ENCODE peak calls at places on chromosomes 16 and 17, in ten cellular contexts. Z is DND-41; A is CD4-positive, CD25-positive, alpha-beta regulatory T cell; N is fibroblast of lung; L is mesenchymal stem cell; C is heart right ventricle; D is aorta; B is heart left ventricle; P is PC-9; X is Panc1. U is an unnamed sample.

GRCh38 chr17:44906010-44906646 is 6.9 kb upstream of the EFTUD2 start:
- DNase-seq in L (peak; percentile 98), A (no peak), Z (no peak), X (no peak), B (no peak), N (peak; percentile 94), P (peak; percentile 75), D (no peak), C (no peak), U (no peak)

GRCh38 chr17:1002771-1003555 is 6.0 kb downstream of the TIMM22 start:
- DNase-seq in B (peak; percentile 70), P (no peak), X (no peak), D (no peak), A (no peak), L (peak; percentile 73), Z (no peak), C (no peak), N (peak; percentile 86), U (no peak)

GRCh38 chr17:73719588-73720071 is 75.4 kb upstream of the SDK2 start:
- DNase-seq in A (no peak), N (peak; percentile 16), P (no peak), X (no peak), D (no peak), B (peak; percentile 74), Z (no peak), C (peak; percentile 55), L (peak; percentile 3), U (peak; percentile 67)

GRCh38 chr17:75501378-75502071 is 13.8 kb downstream of the CASKIN2 start:
- DNase-seq in L (no peak), N (no peak), C (peak; percentile 23), A (no peak), B (peak; percentile 42), P (no peak), D (no peak), X (no peak), Z (no peak), U (no peak)

GRCh38 chr16:74192281-74192680 is 104.3 kb upstream of the PSMD7 start:
- DNase-seq in L (no peak), X (no peak), A (no peak), N (no peak), B (no peak), C (no peak), D (no peak), P (no peak), Z (no peak), U (no peak)

GRCh38 chr16:4868573-4868972 is 21.3 kb downstream of the UBN1 start:
- DNase-seq in X (no peak), P (no peak), Z (no peak), A (no peak), N (no peak), C (no peak), B (no peak), D (no peak), L (no peak), U (no peak)

GRCh38 chr17:42135664-42136653 is 13.4 kb downstream of the HSPB9 start:
- DNase-seq in X (peak; percentile 22), Z (no peak), C (peak; percentile 59), B (peak; percentile 88), P (peak; percentile 95), A (no peak), N (peak; percentile 64), L (peak; percentile 88), D (peak; percentile 77), U (peak; percentile 90)

GRCh38 chr16:70454221-70455034 is at the start of gene FCSK:
- DNase-seq in Z (peak; percentile 73), P (no peak), B (peak; percentile 79), L (peak; percentile 82), D (peak; percentile 72), C (peak; percentile 73), A (peak; percentile 86), X (no peak), N (peak; percentile 73), U (peak; percentile 87)

GRCh38 chr17:31583795-31584340 is 192.4 kb downstream of the RAB11FIP4 start:
- DNase-seq in L (no peak), A (no peak), X (no peak), N (no peak), P (no peak), B (no peak), Z (no peak), D (no peak), C (no peak), U (no peak)

DNA sequence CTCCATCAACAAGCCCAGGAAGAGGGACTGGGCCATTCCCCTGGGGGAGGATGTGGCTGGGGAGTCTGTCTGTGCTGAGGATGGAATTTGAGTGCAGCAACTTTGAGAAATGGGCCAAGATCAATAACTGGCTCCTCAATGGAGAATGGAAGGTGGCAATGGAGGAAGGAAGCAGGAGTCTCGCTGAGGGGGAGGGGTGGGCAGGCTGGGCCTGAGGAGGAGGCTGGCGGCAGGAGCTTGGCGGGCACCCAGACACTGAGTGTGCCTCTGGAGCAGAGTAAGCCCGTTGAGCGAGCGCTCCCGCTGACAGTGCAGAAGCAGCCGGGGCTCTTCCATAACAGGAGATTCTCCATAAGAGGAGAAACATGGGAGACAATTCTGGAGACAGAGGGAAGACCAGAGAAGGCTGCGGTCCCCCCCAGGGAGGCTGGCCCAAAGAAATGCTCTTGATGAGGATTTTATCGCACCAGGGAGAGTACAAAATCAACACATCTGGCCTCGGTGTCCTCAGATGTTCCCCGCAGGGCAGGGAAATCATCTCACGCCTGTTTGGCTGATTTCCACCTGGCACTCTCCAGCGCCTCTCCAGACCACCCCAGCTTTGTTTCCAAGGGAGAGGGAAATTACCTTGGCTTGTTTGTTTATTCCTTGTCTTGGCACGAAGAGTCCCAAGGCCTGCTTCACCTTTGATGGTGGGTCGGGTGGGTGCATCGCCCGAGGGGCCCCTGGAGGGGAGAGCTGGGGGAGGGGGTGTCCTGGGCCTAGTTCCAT is 2.8 kb upstream of the MMP15 start:
- DNase-seq in P (no peak), Z (no peak), X (no peak), N (peak; percentile 77), A (no peak), L (no peak), C (peak; percentile 80), B (peak; percentile 88), D (peak; percentile 86), U (peak; percentile 92)
- H3K4me1 ChIP-seq in P (peaks cover 36% of the 10 kb centered on the region), Z (peaks cover 19% of the 10 kb centered on the region), X (peaks cover 10% of the 10 kb centered on the region), N (peaks cover 16% of the 10 kb centered on the region), A (peaks cover 32% of the 10 kb centered on the region), L (peaks cover 43% of the 10 kb centered on the region), C (peaks cover 48% of the 10 kb centered on the region), B (peaks cover 44% of the 10 kb centered on the region), D (no peaks in the 10 kb centered on the region), U (peaks cover 35% of the 10 kb centered on the region)

GRCh38 chr16:75742424-75743047 is 16.2 kb upstream of the CPHXL start:
- DNase-seq in B (no peak), D (no peak), P (no peak), L (peak; percentile 11), C (no peak), N (peak; percentile 4), A (no peak), X (no peak), Z (no peak), U (no peak)

GRCh38 chr16:75745242-75745641 is 19.0 kb upstream of the CPHXL start:
- DNase-seq in X (no peak), N (no peak), C (no peak), P (no peak), Z (no peak), B (no peak), L (no peak), D (no peak), A (no peak), U (no peak)

GRCh38 chr16:75750516-75750915 is 24.2 kb upstream of the CPHXL start:
- DNase-seq in N (no peak), P (no peak), C (no peak), B (no peak), X (no peak), Z (no peak), D (no peak), A (no peak), L (no peak), U (no peak)

GRCh38 chr16:75745823-75746222 is 19.5 kb upstream of the CPHXL start:
- DNase-seq in C (no peak), A (no peak), X (no peak), N (no peak), D (no peak), L (peak; percentile 16), P (no peak), B (no peak), Z (no peak), U (no peak)
- H3K9me3 ChIP-seq in C (no peaks in the 10 kb centered on the region), A (peaks cover 10% of the 10 kb centered on the region), X (peaks cover 8% of the 10 kb centered on the region), N (no peaks in the 10 kb centered on the region), D (no peaks in the 10 kb centered on the region), L (peaks cover 26% of the 10 kb centered on the region), P (peaks cover 4% of the 10 kb centered on the region), B (no peaks in the 10 kb centered on the region), Z (peaks cover 16% of the 10 kb centered on the region), U (no peaks in the 10 kb centered on the region)

DNA sequence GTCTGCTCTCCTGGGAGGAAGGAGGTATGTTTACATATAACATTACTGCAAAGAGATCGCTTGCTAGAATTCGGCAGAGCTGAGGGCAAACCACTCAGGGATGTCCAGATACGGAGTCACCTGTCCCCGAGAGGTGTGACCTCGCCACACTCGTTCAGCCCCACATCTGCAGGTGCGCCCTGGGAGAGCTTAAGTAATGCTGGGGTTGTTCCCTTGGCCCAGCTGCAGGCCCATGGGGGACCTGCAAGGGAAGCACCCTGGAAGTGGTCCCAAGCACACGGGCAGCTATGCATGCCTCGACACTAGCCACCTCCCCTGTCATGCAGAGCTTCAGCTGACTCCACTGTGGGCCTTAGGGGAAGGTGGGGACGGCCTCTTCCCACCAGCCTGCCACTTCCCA is 22.2 kb downstream of the USP22 start:
- DNase-seq in D (no peak), X (no peak), L (no peak), P (no peak), B (no peak), A (no peak), C (no peak), Z (no peak), N (no peak), U (peak; percentile 35)
- H3K36me3 ChIP-seq in D (peaks cover 14% of the 10 kb centered on the region), X (peaks cover 39% of the 10 kb centered on the region), L (peaks cover 92% of the 10 kb centered on the region), P (peaks cover 53% of the 10 kb centered on the region), B (peaks cover 97% of the 10 kb centered on the region), A (peaks cover 87% of the 10 kb centered on the region), C (peaks cover 100% of the 10 kb centered on the region), Z (peaks cover 95% of the 10 kb centered on the region), N (peaks cover 49% of the 10 kb centered on the region), U (peaks cover 92% of the 10 kb centered on the region)

GRCh38 chr17:50064253-50064991 is 8.5 kb downstream of the ITGA3 start:
- DNase-seq in N (peak; percentile 92), D (peak; percentile 90), C (peak; percentile 51), L (peak; percentile 98), B (peak; percentile 54), A (no peak), P (peak; percentile 98), X (peak; percentile 87), Z (no peak), U (peak; percentile 82)
- H3K4me1 ChIP-seq in N (peaks cover 58% of the 10 kb centered on the region), D (peaks cover 3% of the 10 kb centered on the region), C (peaks cover 62% of the 10 kb centered on the region), L (peaks cover 64% of the 10 kb centered on the region), B (peaks cover 64% of the 10 kb centered on the region), A (no peaks in the 10 kb centered on the region), P (peaks cover 82% of the 10 kb centered on the region), X (peaks cover 73% of the 10 kb centered on the region), Z (no peaks in the 10 kb centered on the region), U (peaks cover 61% of the 10 kb centered on the region)

GRCh38 chr17:21143695-21144094 is 16.9 kb downstream of the DHRS7B start:
- DNase-seq in D (no peak), B (no peak), N (no peak), C (no peak), X (no peak), Z (no peak), L (no peak), A (no peak), P (no peak), U (no peak)
- H3K9me3 ChIP-seq in D (peaks cover 1% of the 10 kb centered on the region), B (no peaks in the 10 kb centered on the region), N (no peaks in the 10 kb centered on the region), C (no peaks in the 10 kb centered on the region), X (peaks cover 3% of the 10 kb centered on the region), Z (peaks cover 18% of the 10 kb centered on the region), L (no peaks in the 10 kb centered on the region), A (peaks cover 6% of the 10 kb centered on the region), P (no peaks in the 10 kb centered on the region), U (no peaks in the 10 kb centered on the region)

U was measured in upper lobe of right lung.